ENCODE peak calls at places on chromosomes 12 and 14, in ten cellular contexts. One of them, this sample, is unnamed.

GRCh38 chr12:117875652-117876491 is 92.9 kb downstream of the KSR2 start:
- DNase-seq in astrocyte of the spinal cord: peak; percentile 54
- DNase-seq in esophagus squamous epithelium: no peak
- DNase-seq in tibial artery: no peak
- DNase-seq in A673: peak; percentile 74
- DNase-seq in bronchial epithelial cell: no peak
- DNase-seq in ovary: no peak
- DNase-seq in body of pancreas: no peak
- DNase-seq in mucosa of descending colon: no peak
- DNase-seq in retinal pigment epithelial cell: peak; percentile 18
- DNase-seq in this sample: peak; percentile 25

GRCh38 chr14:25050494-25051170 is 685 bp upstream of the STXBP6 start:
- DNase-seq in astrocyte of the spinal cord: peak; percentile 59
- DNase-seq in body of pancreas: peak; percentile 24
- DNase-seq in ovary: no peak
- DNase-seq in retinal pigment epithelial cell: no peak
- DNase-seq in esophagus squamous epithelium: no peak
- DNase-seq in bronchial epithelial cell: peak; percentile 65
- DNase-seq in A673: peak; percentile 42
- DNase-seq in mucosa of descending colon: peak; percentile 43
- DNase-seq in tibial artery: no peak
- DNase-seq in this sample: no peak

GRCh38 chr12:29741342-29742241 is 42.1 kb downstream of the TMTC1 start:
- DNase-seq in A673: peak; percentile 41
- DNase-seq in retinal pigment epithelial cell: peak; percentile 94
- DNase-seq in astrocyte of the spinal cord: peak; percentile 92
- DNase-seq in body of pancreas: no peak
- DNase-seq in mucosa of descending colon: no peak
- DNase-seq in esophagus squamous epithelium: no peak
- DNase-seq in ovary: no peak
- DNase-seq in bronchial epithelial cell: peak; percentile 77
- DNase-seq in tibial artery: no peak
- DNase-seq in this sample: no peak

GRCh38 chr14:94929354-94929753 is 159.4 kb upstream of the GSC start:
- DNase-seq in ovary: no peak
- DNase-seq in tibial artery: no peak
- DNase-seq in astrocyte of the spinal cord: no peak
- DNase-seq in body of pancreas: no peak
- DNase-seq in A673: no peak
- DNase-seq in bronchial epithelial cell: no peak
- DNase-seq in mucosa of descending colon: no peak
- DNase-seq in retinal pigment epithelial cell: no peak
- DNase-seq in esophagus squamous epithelium: no peak
- DNase-seq in this sample: no peak

GRCh38 chr12:5945071-5946008 is at the start of gene ANO2:
- DNase-seq in tibial artery: no peak
- DNase-seq in body of pancreas: no peak
- DNase-seq in bronchial epithelial cell: no peak
- DNase-seq in A673: peak; percentile 44
- DNase-seq in retinal pigment epithelial cell: no peak
- DNase-seq in esophagus squamous epithelium: no peak
- DNase-seq in astrocyte of the spinal cord: no peak
- DNase-seq in ovary: no peak
- DNase-seq in mucosa of descending colon: no peak
- DNase-seq in this sample: no peak

GRCh38 chr12:112178796-112179195 is 53.4 kb downstream of the TRAFD1 start:
- DNase-seq in ovary: no peak
- DNase-seq in astrocyte of the spinal cord: no peak
- DNase-seq in tibial artery: no peak
- DNase-seq in mucosa of descending colon: no peak
- DNase-seq in esophagus squamous epithelium: no peak
- DNase-seq in bronchial epithelial cell: no peak
- DNase-seq in A673: no peak
- DNase-seq in body of pancreas: no peak
- DNase-seq in retinal pigment epithelial cell: no peak
- DNase-seq in this sample: no peak

GRCh38 chr14:91305650-91306431 is 61.3 kb upstream of the GPR68 start:
- DNase-seq in ovary: no peak
- DNase-seq in body of pancreas: no peak
- DNase-seq in A673: no peak
- DNase-seq in astrocyte of the spinal cord: no peak
- DNase-seq in esophagus squamous epithelium: no peak
- DNase-seq in tibial artery: no peak
- DNase-seq in retinal pigment epithelial cell: no peak
- DNase-seq in mucosa of descending colon: no peak
- DNase-seq in bronchial epithelial cell: no peak
- DNase-seq in this sample: no peak

GRCh38 chr12:50637870-50638481 is 125.9 kb upstream of the ATF1 start:
- DNase-seq in astrocyte of the spinal cord: peak; percentile 71
- DNase-seq in retinal pigment epithelial cell: no peak
- DNase-seq in body of pancreas: no peak
- DNase-seq in mucosa of descending colon: no peak
- DNase-seq in esophagus squamous epithelium: no peak
- DNase-seq in ovary: no peak
- DNase-seq in A673: peak; percentile 72
- DNase-seq in tibial artery: no peak
- DNase-seq in bronchial epithelial cell: peak; percentile 66
- DNase-seq in this sample: peak; percentile 52

GRCh38 chr12:6086316-6086715 is 38.2 kb downstream of the VWF start:
- DNase-seq in body of pancreas: no peak
- DNase-seq in bronchial epithelial cell: no peak
- DNase-seq in astrocyte of the spinal cord: no peak
- DNase-seq in tibial artery: no peak
- DNase-seq in mucosa of descending colon: no peak
- DNase-seq in retinal pigment epithelial cell: no peak
- DNase-seq in A673: no peak
- DNase-seq in ovary: no peak
- DNase-seq in esophagus squamous epithelium: no peak
- DNase-seq in this sample: no peak

GRCh38 chr14:69606816-69607215 is 4.6 kb upstream of the SUSD6 start:
- DNase-seq in A673: no peak
- DNase-seq in esophagus squamous epithelium: no peak
- DNase-seq in bronchial epithelial cell: no peak
- DNase-seq in ovary: no peak
- DNase-seq in tibial artery: no peak
- DNase-seq in mucosa of descending colon: no peak
- DNase-seq in astrocyte of the spinal cord: no peak
- DNase-seq in body of pancreas: no peak
- DNase-seq in retinal pigment epithelial cell: no peak
- DNase-seq in this sample: no peak

GRCh38 chr14:78048120-78048519 is 122.1 kb upstream of the NRXN3 start:
- DNase-seq in A673: no peak
- DNase-seq in tibial artery: no peak
- DNase-seq in esophagus squamous epithelium: no peak
- DNase-seq in astrocyte of the spinal cord: no peak
- DNase-seq in bronchial epithelial cell: no peak
- DNase-seq in ovary: no peak
- DNase-seq in body of pancreas: no peak
- DNase-seq in retinal pigment epithelial cell: no peak
- DNase-seq in mucosa of descending colon: no peak
- DNase-seq in this sample: no peak

GRCh38 chr12:110330544-110330943 is 49.5 kb downstream of the ATP2A2 start:
- DNase-seq in astrocyte of the spinal cord: peak; percentile 29
- DNase-seq in body of pancreas: no peak
- DNase-seq in ovary: no peak
- DNase-seq in tibial artery: no peak
- DNase-seq in retinal pigment epithelial cell: peak; percentile 28
- DNase-seq in esophagus squamous epithelium: no peak
- DNase-seq in A673: peak; percentile 89
- DNase-seq in mucosa of descending colon: no peak
- DNase-seq in bronchial epithelial cell: no peak
- DNase-seq in this sample: no peak

GRCh38 chr12:120687570-120688289 is 781 bp downstream of the MLEC start:
- DNase-seq in bronchial epithelial cell: no peak
- DNase-seq in esophagus squamous epithelium: no peak
- DNase-seq in mucosa of descending colon: peak; percentile 62
- DNase-seq in retinal pigment epithelial cell: no peak
- DNase-seq in A673: no peak
- DNase-seq in body of pancreas: peak; percentile 27
- DNase-seq in astrocyte of the spinal cord: no peak
- DNase-seq in ovary: no peak
- DNase-seq in tibial artery: no peak
- DNase-seq in this sample: no peak

GRCh38 chr12:120690978-120691377 is 4.0 kb downstream of the MLEC start:
- DNase-seq in A673: no peak
- DNase-seq in astrocyte of the spinal cord: no peak
- DNase-seq in mucosa of descending colon: no peak
- DNase-seq in esophagus squamous epithelium: no peak
- DNase-seq in bronchial epithelial cell: no peak
- DNase-seq in retinal pigment epithelial cell: no peak
- DNase-seq in ovary: no peak
- DNase-seq in tibial artery: no peak
- DNase-seq in body of pancreas: no peak
- DNase-seq in this sample: no peak

GRCh38 chr12:120690083-120690450 is 3.1 kb downstream of the MLEC start:
- DNase-seq in retinal pigment epithelial cell: no peak
- DNase-seq in bronchial epithelial cell: no peak
- DNase-seq in body of pancreas: no peak
- DNase-seq in mucosa of descending colon: no peak
- DNase-seq in astrocyte of the spinal cord: no peak
- DNase-seq in A673: no peak
- DNase-seq in tibial artery: no peak
- DNase-seq in ovary: no peak
- DNase-seq in esophagus squamous epithelium: no peak
- DNase-seq in this sample: no peak

GRCh38 chr12:120688527-120689071 is 1.6 kb downstream of the MLEC start:
- DNase-seq in retinal pigment epithelial cell: no peak
- DNase-seq in A673: no peak
- DNase-seq in bronchial epithelial cell: peak; percentile 38
- DNase-seq in esophagus squamous epithelium: no peak
- DNase-seq in tibial artery: no peak
- DNase-seq in ovary: no peak
- DNase-seq in body of pancreas: peak; percentile 34
- DNase-seq in astrocyte of the spinal cord: peak; percentile 56
- DNase-seq in mucosa of descending colon: peak; percentile 71
- DNase-seq in this sample: no peak

GRCh38 chr12:120689397-120690082 is 2.6 kb downstream of the MLEC start:
- DNase-seq in esophagus squamous epithelium: no peak
- DNase-seq in astrocyte of the spinal cord: no peak
- DNase-seq in body of pancreas: no peak
- DNase-seq in retinal pigment epithelial cell: no peak
- DNase-seq in bronchial epithelial cell: no peak
- DNase-seq in tibial artery: no peak
- DNase-seq in ovary: no peak
- DNase-seq in mucosa of descending colon: no peak
- DNase-seq in A673: no peak
- DNase-seq in this sample: no peak
- H3K4me3 ChIP-seq in esophagus squamous epithelium: peak overlapping the region; percentile 88
- H3K4me3 ChIP-seq in astrocyte of the spinal cord: peak overlapping the region; percentile 70
- H3K4me3 ChIP-seq in body of pancreas: no peak overlapping the region
- H3K4me3 ChIP-seq in retinal pigment epithelial cell: no peak overlapping the region
- H3K4me3 ChIP-seq in bronchial epithelial cell: no peak overlapping the region
- H3K4me3 ChIP-seq in tibial artery: peak overlapping the region; percentile 78
- H3K4me3 ChIP-seq in ovary: no peak overlapping the region
- H3K4me3 ChIP-seq in mucosa of descending colon: no peak overlapping the region
- H3K4me3 ChIP-seq in A673: peak overlapping the region; percentile 93
- H3K4me3 ChIP-seq in this sample: no peak overlapping the region

GRCh38 chr14:89402363-89402762 is 14.7 kb downstream of the FOXN3 start:
- DNase-seq in bronchial epithelial cell: no peak
- DNase-seq in retinal pigment epithelial cell: no peak
- DNase-seq in esophagus squamous epithelium: no peak
- DNase-seq in astrocyte of the spinal cord: no peak
- DNase-seq in mucosa of descending colon: no peak
- DNase-seq in ovary: no peak
- DNase-seq in tibial artery: no peak
- DNase-seq in body of pancreas: no peak
- DNase-seq in A673: no peak
- DNase-seq in this sample: no peak
- H3K4me3 ChIP-seq in bronchial epithelial cell: no peak overlapping the region
- H3K4me3 ChIP-seq in retinal pigment epithelial cell: no peak overlapping the region
- H3K4me3 ChIP-seq in esophagus squamous epithelium: no peak overlapping the region
- H3K4me3 ChIP-seq in astrocyte of the spinal cord: no peak overlapping the region
- H3K4me3 ChIP-seq in mucosa of descending colon: no peak overlapping the region
- H3K4me3 ChIP-seq in ovary: no peak overlapping the region
- H3K4me3 ChIP-seq in tibial artery: no peak overlapping the region
- H3K4me3 ChIP-seq in body of pancreas: no peak overlapping the region
- H3K4me3 ChIP-seq in A673: no peak overlapping the region
- H3K4me3 ChIP-seq in this sample: no peak overlapping the region

GRCh38 chr14:63941023-63941422 is 88.2 kb downstream of the SYNE2 start:
- DNase-seq in body of pancreas: no peak
- DNase-seq in mucosa of descending colon: no peak
- DNase-seq in bronchial epithelial cell: no peak
- DNase-seq in tibial artery: no peak
- DNase-seq in esophagus squamous epithelium: no peak
- DNase-seq in astrocyte of the spinal cord: no peak
- DNase-seq in ovary: no peak
- DNase-seq in A673: no peak
- DNase-seq in retinal pigment epithelial cell: no peak
- DNase-seq in this sample: no peak

GRCh38 chr14:63938198-63939005 is 85.6 kb downstream of the SYNE2 start:
- DNase-seq in mucosa of descending colon: no peak
- DNase-seq in body of pancreas: no peak
- DNase-seq in ovary: no peak
- DNase-seq in A673: no peak
- DNase-seq in astrocyte of the spinal cord: no peak
- DNase-seq in retinal pigment epithelial cell: no peak
- DNase-seq in esophagus squamous epithelium: no peak
- DNase-seq in bronchial epithelial cell: peak; percentile 80
- DNase-seq in tibial artery: no peak
- DNase-seq in this sample: no peak

GRCh38 chr14:63933701-63934100 is 80.9 kb downstream of the SYNE2 start:
- DNase-seq in bronchial epithelial cell: no peak
- DNase-seq in esophagus squamous epithelium: no peak
- DNase-seq in astrocyte of the spinal cord: no peak
- DNase-seq in A673: no peak
- DNase-seq in ovary: no peak
- DNase-seq in tibial artery: no peak
- DNase-seq in retinal pigment epithelial cell: no peak
- DNase-seq in mucosa of descending colon: no peak
- DNase-seq in body of pancreas: no peak
- DNase-seq in this sample: no peak

GRCh38 chr14:63940387-63940786 is 87.6 kb downstream of the SYNE2 start:
- DNase-seq in ovary: no peak
- DNase-seq in retinal pigment epithelial cell: no peak
- DNase-seq in A673: no peak
- DNase-seq in mucosa of descending colon: no peak
- DNase-seq in tibial artery: no peak
- DNase-seq in esophagus squamous epithelium: no peak
- DNase-seq in astrocyte of the spinal cord: no peak
- DNase-seq in bronchial epithelial cell: no peak
- DNase-seq in body of pancreas: no peak
- DNase-seq in this sample: peak; percentile 39

DNA sequence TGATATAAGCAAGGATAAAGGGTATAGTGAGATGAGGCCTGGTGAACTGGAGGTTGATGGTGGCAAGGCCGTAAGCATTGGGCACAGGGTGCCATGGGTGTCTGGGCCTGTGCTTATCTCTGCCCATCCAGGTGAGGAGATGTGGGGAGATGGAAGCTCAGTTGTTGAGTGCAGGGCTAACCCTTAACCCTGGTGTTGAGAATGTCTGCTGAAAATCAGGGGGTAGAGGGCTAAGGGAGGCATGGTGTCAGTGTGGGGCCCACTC is 86.1 kb downstream of the SYNE2 start:
- DNase-seq in retinal pigment epithelial cell: no peak
- DNase-seq in tibial artery: no peak
- DNase-seq in ovary: no peak
- DNase-seq in astrocyte of the spinal cord: no peak
- DNase-seq in mucosa of descending colon: no peak
- DNase-seq in bronchial epithelial cell: no peak
- DNase-seq in esophagus squamous epithelium: no peak
- DNase-seq in A673: no peak
- DNase-seq in body of pancreas: no peak
- DNase-seq in this sample: no peak
- H3K4me3 ChIP-seq in retinal pigment epithelial cell: no peak overlapping the region
- H3K4me3 ChIP-seq in tibial artery: no peak overlapping the region
- H3K4me3 ChIP-seq in ovary: no peak overlapping the region
- H3K4me3 ChIP-seq in astrocyte of the spinal cord: no peak overlapping the region
- H3K4me3 ChIP-seq in mucosa of descending colon: no peak overlapping the region
- H3K4me3 ChIP-seq in bronchial epithelial cell: no peak overlapping the region
- H3K4me3 ChIP-seq in esophagus squamous epithelium: no peak overlapping the region
- H3K4me3 ChIP-seq in A673: no peak overlapping the region
- H3K4me3 ChIP-seq in body of pancreas: no peak overlapping the region
- H3K4me3 ChIP-seq in this sample: peak overlapping the region; percentile 3

GRCh38 chr12:14961466-14962155 is at the start of gene ARHGDIB:
- DNase-seq in esophagus squamous epithelium: no peak
- DNase-seq in ovary: no peak
- DNase-seq in retinal pigment epithelial cell: no peak
- DNase-seq in astrocyte of the spinal cord: no peak
- DNase-seq in body of pancreas: peak; percentile 37
- DNase-seq in bronchial epithelial cell: peak; percentile 80
- DNase-seq in mucosa of descending colon: peak; percentile 60
- DNase-seq in tibial artery: no peak
- DNase-seq in A673: peak; percentile 86
- DNase-seq in this sample: peak; percentile 92
- H3K4me3 ChIP-seq in esophagus squamous epithelium: peak within 1 kb of the TSS; percentile 44
- H3K4me3 ChIP-seq in ovary: peak within 1 kb of the TSS; percentile 35
- H3K4me3 ChIP-seq in retinal pigment epithelial cell: no peak within 1 kb of the TSS
- H3K4me3 ChIP-seq in astrocyte of the spinal cord: peak within 1 kb of the TSS; percentile 19
- H3K4me3 ChIP-seq in body of pancreas: no peak within 1 kb of the TSS
- H3K4me3 ChIP-seq in bronchial epithelial cell: no peak within 1 kb of the TSS
- H3K4me3 ChIP-seq in mucosa of descending colon: peak within 1 kb of the TSS; percentile 10
- H3K4me3 ChIP-seq in tibial artery: peak within 1 kb of the TSS; percentile 44
- H3K4me3 ChIP-seq in A673: peak within 1 kb of the TSS; percentile 43
- H3K4me3 ChIP-seq in this sample: peak within 1 kb of the TSS; percentile 84